ENCODE peak calls at places on chromosome 13, in seven cellular contexts. One of them, this sample, is unnamed.
A peak's percentile ranks its signal among the peaks of the same experiment; 100 is the strongest.

GRCh38 chr13:100125946-100126345 is 37.1 kb downstream of the PCCA start:
- DNase-seq in mucosa of descending colon: no peak
- DNase-seq in heart right ventricle: no peak
- DNase-seq in tibial artery: no peak
- DNase-seq in naive thymus-derived CD4-positive, alpha-beta T cell: no peak
- DNase-seq in lung: no peak
- DNase-seq in effector memory CD4-positive, alpha-beta T cell: no peak
- DNase-seq in this sample: no peak

GRCh38 chr13:73591861-73592260 is 533.1 kb downstream of the KLF5 start:
- DNase-seq in mucosa of descending colon: no peak
- DNase-seq in effector memory CD4-positive, alpha-beta T cell: no peak
- DNase-seq in tibial artery: no peak
- DNase-seq in heart right ventricle: no peak
- DNase-seq in naive thymus-derived CD4-positive, alpha-beta T cell: no peak
- DNase-seq in lung: no peak
- DNase-seq in this sample: no peak

GRCh38 chr13:101919541-101920306 is 467.2 kb downstream of the ITGBL1 start:
- DNase-seq in naive thymus-derived CD4-positive, alpha-beta T cell: no peak
- DNase-seq in lung: no peak
- DNase-seq in mucosa of descending colon: no peak
- DNase-seq in heart right ventricle: peak; percentile 24
- DNase-seq in tibial artery: no peak
- DNase-seq in effector memory CD4-positive, alpha-beta T cell: no peak
- DNase-seq in this sample: no peak

GRCh38 chr13:41577437-41577836 is 120.1 kb downstream of the RGCC start:
- DNase-seq in naive thymus-derived CD4-positive, alpha-beta T cell: no peak
- DNase-seq in mucosa of descending colon: no peak
- DNase-seq in lung: peak; percentile 68
- DNase-seq in effector memory CD4-positive, alpha-beta T cell: no peak
- DNase-seq in tibial artery: peak; percentile 70
- DNase-seq in heart right ventricle: peak; percentile 38
- DNase-seq in this sample: no peak

GRCh38 chr13:50156722-50157121 is 141.5 kb downstream of the KCNRG start:
- DNase-seq in effector memory CD4-positive, alpha-beta T cell: no peak
- DNase-seq in tibial artery: no peak
- DNase-seq in heart right ventricle: peak; percentile 25
- DNase-seq in lung: no peak
- DNase-seq in mucosa of descending colon: no peak
- DNase-seq in naive thymus-derived CD4-positive, alpha-beta T cell: no peak
- DNase-seq in this sample: no peak

GRCh38 chr13:107066355-107066754 is 498.4 kb upstream of the ARGLU1 start:
- DNase-seq in lung: no peak
- DNase-seq in mucosa of descending colon: no peak
- DNase-seq in naive thymus-derived CD4-positive, alpha-beta T cell: no peak
- DNase-seq in tibial artery: no peak
- DNase-seq in effector memory CD4-positive, alpha-beta T cell: no peak
- DNase-seq in heart right ventricle: no peak
- DNase-seq in this sample: no peak

GRCh38 chr13:36549771-36550170 is 117.5 kb downstream of the CCNA1 start:
- DNase-seq in naive thymus-derived CD4-positive, alpha-beta T cell: no peak
- DNase-seq in lung: no peak
- DNase-seq in heart right ventricle: peak; percentile 28
- DNase-seq in mucosa of descending colon: no peak
- DNase-seq in tibial artery: no peak
- DNase-seq in effector memory CD4-positive, alpha-beta T cell: no peak
- DNase-seq in this sample: no peak

GRCh38 chr13:40480012-40480914 is 186.2 kb downstream of the FOXO1 start:
- DNase-seq in naive thymus-derived CD4-positive, alpha-beta T cell: no peak
- DNase-seq in heart right ventricle: no peak
- DNase-seq in mucosa of descending colon: no peak
- DNase-seq in lung: no peak
- DNase-seq in effector memory CD4-positive, alpha-beta T cell: no peak
- DNase-seq in tibial artery: no peak
- DNase-seq in this sample: no peak

GRCh38 chr13:69857188-69857821 is 250.3 kb upstream of the ATXN8OS start:
- DNase-seq in mucosa of descending colon: no peak
- DNase-seq in effector memory CD4-positive, alpha-beta T cell: no peak
- DNase-seq in tibial artery: no peak
- DNase-seq in naive thymus-derived CD4-positive, alpha-beta T cell: no peak
- DNase-seq in lung: no peak
- DNase-seq in heart right ventricle: no peak
- DNase-seq in this sample: no peak

GRCh38 chr13:113448545-113448884 is 4.8 kb downstream of the ADPRHL1 start:
- DNase-seq in heart right ventricle: peak; percentile 62
- DNase-seq in mucosa of descending colon: peak; percentile 53
- DNase-seq in naive thymus-derived CD4-positive, alpha-beta T cell: no peak
- DNase-seq in effector memory CD4-positive, alpha-beta T cell: no peak
- DNase-seq in tibial artery: no peak
- DNase-seq in lung: no peak
- DNase-seq in this sample: no peak

GRCh38 chr13:30982506-30982905 is 50.0 kb downstream of the TEX26 start:
- DNase-seq in heart right ventricle: no peak
- DNase-seq in naive thymus-derived CD4-positive, alpha-beta T cell: no peak
- DNase-seq in mucosa of descending colon: no peak
- DNase-seq in effector memory CD4-positive, alpha-beta T cell: no peak
- DNase-seq in lung: no peak
- DNase-seq in tibial artery: no peak
- DNase-seq in this sample: no peak

GRCh38 chr13:29619995-29620394 is 24.5 kb upstream of the SLC7A1 start:
- DNase-seq in effector memory CD4-positive, alpha-beta T cell: no peak
- DNase-seq in mucosa of descending colon: no peak
- DNase-seq in tibial artery: no peak
- DNase-seq in naive thymus-derived CD4-positive, alpha-beta T cell: no peak
- DNase-seq in lung: no peak
- DNase-seq in heart right ventricle: no peak
- DNase-seq in this sample: no peak

GRCh38 chr13:109782066-109782822 is 4.1 kb downstream of the IRS2 start:
- DNase-seq in mucosa of descending colon: no peak
- DNase-seq in naive thymus-derived CD4-positive, alpha-beta T cell: no peak
- DNase-seq in heart right ventricle: no peak
- DNase-seq in lung: no peak
- DNase-seq in effector memory CD4-positive, alpha-beta T cell: no peak
- DNase-seq in tibial artery: no peak
- DNase-seq in this sample: no peak

GRCh38 chr13:109779876-109780516 is 6.4 kb downstream of the IRS2 start:
- DNase-seq in effector memory CD4-positive, alpha-beta T cell: no peak
- DNase-seq in tibial artery: no peak
- DNase-seq in mucosa of descending colon: no peak
- DNase-seq in naive thymus-derived CD4-positive, alpha-beta T cell: no peak
- DNase-seq in heart right ventricle: no peak
- DNase-seq in lung: no peak
- DNase-seq in this sample: no peak

GRCh38 chr13:109780880-109781383 is 5.5 kb downstream of the IRS2 start:
- DNase-seq in mucosa of descending colon: no peak
- DNase-seq in tibial artery: no peak
- DNase-seq in heart right ventricle: no peak
- DNase-seq in effector memory CD4-positive, alpha-beta T cell: no peak
- DNase-seq in lung: no peak
- DNase-seq in naive thymus-derived CD4-positive, alpha-beta T cell: no peak
- DNase-seq in this sample: no peak

GRCh38 chr13:109782823-109783411 is 3.5 kb downstream of the IRS2 start:
- DNase-seq in heart right ventricle: no peak
- DNase-seq in naive thymus-derived CD4-positive, alpha-beta T cell: no peak
- DNase-seq in effector memory CD4-positive, alpha-beta T cell: no peak
- DNase-seq in mucosa of descending colon: no peak
- DNase-seq in lung: no peak
- DNase-seq in tibial artery: no peak
- DNase-seq in this sample: no peak

GRCh38 chr13:109781384-109782065 is 4.9 kb downstream of the IRS2 start:
- DNase-seq in effector memory CD4-positive, alpha-beta T cell: no peak
- DNase-seq in tibial artery: no peak
- DNase-seq in mucosa of descending colon: peak; percentile 38
- DNase-seq in lung: no peak
- DNase-seq in naive thymus-derived CD4-positive, alpha-beta T cell: no peak
- DNase-seq in heart right ventricle: no peak
- DNase-seq in this sample: no peak
- H3K4me3 ChIP-seq in effector memory CD4-positive, alpha-beta T cell: no peak overlapping the region
- H3K4me3 ChIP-seq in tibial artery: peak overlapping the region; percentile 88
- H3K4me3 ChIP-seq in mucosa of descending colon: no peak overlapping the region
- H3K4me3 ChIP-seq in lung: peak overlapping the region; percentile 52
- H3K4me3 ChIP-seq in naive thymus-derived CD4-positive, alpha-beta T cell: no peak overlapping the region
- H3K4me3 ChIP-seq in heart right ventricle: peak overlapping the region; percentile 53
- H3K4me3 ChIP-seq in this sample: no peak overlapping the region

DNA sequence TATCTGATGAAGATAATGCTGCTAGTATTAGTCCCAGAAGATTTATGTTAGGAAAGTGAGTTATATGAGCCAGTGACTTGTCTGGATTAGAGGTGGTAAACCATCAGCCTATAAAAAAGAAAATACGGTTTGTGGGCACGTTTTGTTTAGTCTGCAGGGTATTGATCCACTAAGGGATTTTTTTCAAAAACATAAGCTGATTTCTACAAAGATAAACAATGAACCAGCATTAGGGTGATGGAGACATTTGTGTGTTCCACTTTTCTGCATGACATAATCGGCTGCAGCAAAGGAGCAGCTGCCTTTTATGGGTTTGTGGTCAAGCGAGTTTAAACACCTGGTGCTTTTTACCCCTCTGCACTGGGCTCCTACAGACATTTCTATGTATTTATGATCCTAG is 836.4 kb upstream of the GPC6 start:
- DNase-seq in naive thymus-derived CD4-positive, alpha-beta T cell: no peak
- DNase-seq in effector memory CD4-positive, alpha-beta T cell: no peak
- DNase-seq in heart right ventricle: no peak
- DNase-seq in tibial artery: no peak
- DNase-seq in mucosa of descending colon: no peak
- DNase-seq in lung: no peak
- DNase-seq in this sample: no peak
- H3K4me1 ChIP-seq in naive thymus-derived CD4-positive, alpha-beta T cell: no peaks in the 10 kb centered on the region
- H3K4me1 ChIP-seq in effector memory CD4-positive, alpha-beta T cell: no peaks in the 10 kb centered on the region
- H3K4me1 ChIP-seq in heart right ventricle: no peaks in the 10 kb centered on the region
- H3K4me1 ChIP-seq in tibial artery: no peaks in the 10 kb centered on the region
- H3K4me1 ChIP-seq in mucosa of descending colon: no peaks in the 10 kb centered on the region
- H3K4me1 ChIP-seq in lung: no peaks in the 10 kb centered on the region
- H3K4me1 ChIP-seq in this sample: no peaks in the 10 kb centered on the region

DNA sequence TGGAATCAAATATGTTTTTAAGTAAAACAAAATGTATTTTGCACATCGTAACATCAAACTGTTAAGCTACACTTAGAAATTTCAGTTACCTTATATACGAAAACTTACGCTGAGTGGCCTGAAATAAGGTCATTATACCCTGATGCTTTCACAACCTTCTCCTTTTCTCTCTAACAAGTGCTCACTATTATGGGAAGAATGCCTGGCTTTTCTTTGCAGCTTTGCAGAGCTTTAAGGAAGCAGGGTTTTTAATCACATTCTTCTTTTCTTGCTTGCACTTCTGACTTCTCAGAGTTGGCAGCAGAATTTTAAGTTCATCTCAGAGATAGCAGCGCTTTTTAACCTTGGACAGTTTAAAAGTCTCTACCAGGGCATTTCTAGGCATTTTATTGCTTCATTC is 285.1 kb downstream of the SPRY2 start:
- DNase-seq in heart right ventricle: no peak
- DNase-seq in lung: no peak
- DNase-seq in naive thymus-derived CD4-positive, alpha-beta T cell: no peak
- DNase-seq in mucosa of descending colon: no peak
- DNase-seq in tibial artery: no peak
- DNase-seq in effector memory CD4-positive, alpha-beta T cell: no peak
- DNase-seq in this sample: no peak
- H3K9me3 ChIP-seq in heart right ventricle: peaks cover 6% of the 10 kb centered on the region
- H3K9me3 ChIP-seq in lung: no peaks in the 10 kb centered on the region
- H3K9me3 ChIP-seq in naive thymus-derived CD4-positive, alpha-beta T cell: no peaks in the 10 kb centered on the region
- H3K9me3 ChIP-seq in mucosa of descending colon: no peaks in the 10 kb centered on the region
- H3K9me3 ChIP-seq in tibial artery: no peaks in the 10 kb centered on the region
- H3K9me3 ChIP-seq in effector memory CD4-positive, alpha-beta T cell: no peaks in the 10 kb centered on the region
- H3K9me3 ChIP-seq in this sample: no peaks in the 10 kb centered on the region

DNA sequence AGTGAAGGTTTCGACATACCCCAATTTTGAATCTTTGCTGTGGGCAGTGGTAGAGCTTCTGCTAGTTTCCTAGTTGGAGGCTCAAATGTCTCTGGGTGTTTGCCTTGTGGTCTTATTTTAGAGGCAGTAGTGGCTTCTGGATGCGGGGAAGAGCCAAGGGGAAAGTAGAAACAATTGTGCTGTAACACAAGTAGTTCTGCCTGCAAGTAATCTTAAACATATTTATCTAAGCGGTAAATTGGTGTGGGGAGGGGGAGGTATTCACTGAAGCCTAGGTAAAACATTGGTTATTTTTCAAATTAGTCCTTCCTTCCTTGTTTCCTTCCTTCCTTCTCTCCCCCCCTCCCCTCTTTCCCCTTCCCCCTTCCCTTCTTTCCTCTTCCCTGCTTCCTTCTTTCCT is at the start of gene PCDH20:
- DNase-seq in naive thymus-derived CD4-positive, alpha-beta T cell: no peak
- DNase-seq in tibial artery: no peak
- DNase-seq in heart right ventricle: no peak
- DNase-seq in effector memory CD4-positive, alpha-beta T cell: no peak
- DNase-seq in mucosa of descending colon: no peak
- DNase-seq in lung: no peak
- DNase-seq in this sample: no peak
- H3K4me3 ChIP-seq in naive thymus-derived CD4-positive, alpha-beta T cell: no peak within 1 kb of the TSS
- H3K4me3 ChIP-seq in tibial artery: peak within 1 kb of the TSS; percentile 50
- H3K4me3 ChIP-seq in heart right ventricle: peak within 1 kb of the TSS; percentile 43
- H3K4me3 ChIP-seq in effector memory CD4-positive, alpha-beta T cell: no peak within 1 kb of the TSS
- H3K4me3 ChIP-seq in mucosa of descending colon: no peak within 1 kb of the TSS
- H3K4me3 ChIP-seq in lung: peak within 1 kb of the TSS; percentile 30
- H3K4me3 ChIP-seq in this sample: no peak within 1 kb of the TSS

GRCh38 chr13:27132538-27132937 is 39.1 kb downstream of the USP12 start:
- DNase-seq in heart right ventricle: no peak
- DNase-seq in mucosa of descending colon: no peak
- DNase-seq in naive thymus-derived CD4-positive, alpha-beta T cell: no peak
- DNase-seq in effector memory CD4-positive, alpha-beta T cell: no peak
- DNase-seq in lung: no peak
- DNase-seq in tibial artery: no peak
- DNase-seq in this sample: no peak

GRCh38 chr13:27128825-27129627 is 42.6 kb downstream of the USP12 start:
- DNase-seq in tibial artery: no peak
- DNase-seq in mucosa of descending colon: no peak
- DNase-seq in heart right ventricle: no peak
- DNase-seq in lung: no peak
- DNase-seq in effector memory CD4-positive, alpha-beta T cell: no peak
- DNase-seq in naive thymus-derived CD4-positive, alpha-beta T cell: no peak
- DNase-seq in this sample: no peak

GRCh38 chr13:27131906-27132305 is 39.7 kb downstream of the USP12 start:
- DNase-seq in mucosa of descending colon: no peak
- DNase-seq in heart right ventricle: no peak
- DNase-seq in tibial artery: no peak
- DNase-seq in naive thymus-derived CD4-positive, alpha-beta T cell: no peak
- DNase-seq in lung: no peak
- DNase-seq in effector memory CD4-positive, alpha-beta T cell: no peak
- DNase-seq in this sample: no peak

GRCh38 chr13:27131202-27131623 is 40.4 kb downstream of the USP12 start:
- DNase-seq in heart right ventricle: no peak
- DNase-seq in lung: peak; percentile 70
- DNase-seq in effector memory CD4-positive, alpha-beta T cell: peak; percentile 57
- DNase-seq in mucosa of descending colon: no peak
- DNase-seq in tibial artery: no peak
- DNase-seq in naive thymus-derived CD4-positive, alpha-beta T cell: no peak
- DNase-seq in this sample: peak; percentile 49

GRCh38 chr13:27130223-27131015 is 41.2 kb downstream of the USP12 start:
- DNase-seq in tibial artery: no peak
- DNase-seq in naive thymus-derived CD4-positive, alpha-beta T cell: no peak
- DNase-seq in heart right ventricle: no peak
- DNase-seq in lung: no peak
- DNase-seq in mucosa of descending colon: no peak
- DNase-seq in effector memory CD4-positive, alpha-beta T cell: no peak
- DNase-seq in this sample: no peak
- H3K4me1 ChIP-seq in tibial artery: peaks cover 13% of the 10 kb centered on the region
- H3K4me1 ChIP-seq in naive thymus-derived CD4-positive, alpha-beta T cell: no peaks in the 10 kb centered on the region
- H3K4me1 ChIP-seq in heart right ventricle: peaks cover 13% of the 10 kb centered on the region
- H3K4me1 ChIP-seq in lung: peaks cover 23% of the 10 kb centered on the region
- H3K4me1 ChIP-seq in mucosa of descending colon: peaks cover 3% of the 10 kb centered on the region
- H3K4me1 ChIP-seq in effector memory CD4-positive, alpha-beta T cell: peaks cover 7% of the 10 kb centered on the region
- H3K4me1 ChIP-seq in this sample: peaks cover 68% of the 10 kb centered on the region